ENCODE peak calls at places on chromosomes 11 and 22, in nine cellular contexts. One of them, this sample, is unnamed.

GRCh38 chr11:19519912-19520641 is 192.6 kb upstream of the NAV2 start:
- DNase-seq in colonic mucosa: no peak
- DNase-seq in CD8-positive, alpha-beta T cell: no peak
- DNase-seq in fibroblast of mammary gland: no peak
- DNase-seq in AG10803: no peak
- DNase-seq in Caco-2: no peak
- DNase-seq in upper lobe of right lung: no peak
- DNase-seq in retinal pigment epithelial cell: no peak
- DNase-seq in CD8-positive, alpha-beta memory T cell: no peak
- DNase-seq in this sample: peak; percentile 39

GRCh38 chr11:90134420-90135003 is at the start of gene NAALAD2:
- DNase-seq in colonic mucosa: peak; percentile 22
- DNase-seq in CD8-positive, alpha-beta T cell: no peak
- DNase-seq in fibroblast of mammary gland: peak; percentile 37
- DNase-seq in AG10803: peak; percentile 28
- DNase-seq in Caco-2: peak; percentile 93
- DNase-seq in upper lobe of right lung: peak; percentile 65
- DNase-seq in retinal pigment epithelial cell: peak; percentile 15
- DNase-seq in CD8-positive, alpha-beta memory T cell: no peak
- DNase-seq in this sample: peak; percentile 47

GRCh38 chr22:22888509-22889353 is 1.1 kb downstream of the IGLL5 start:
- DNase-seq in colonic mucosa: no peak
- DNase-seq in CD8-positive, alpha-beta T cell: no peak
- DNase-seq in fibroblast of mammary gland: no peak
- DNase-seq in AG10803: no peak
- DNase-seq in Caco-2: no peak
- DNase-seq in upper lobe of right lung: no peak
- DNase-seq in retinal pigment epithelial cell: no peak
- DNase-seq in CD8-positive, alpha-beta memory T cell: no peak
- DNase-seq in this sample: no peak

GRCh38 chr11:87897921-87898320 is 277.3 kb downstream of the RAB38 start:
- DNase-seq in colonic mucosa: no peak
- DNase-seq in CD8-positive, alpha-beta T cell: no peak
- DNase-seq in fibroblast of mammary gland: no peak
- DNase-seq in AG10803: no peak
- DNase-seq in Caco-2: no peak
- DNase-seq in upper lobe of right lung: no peak
- DNase-seq in retinal pigment epithelial cell: no peak
- DNase-seq in CD8-positive, alpha-beta memory T cell: no peak
- DNase-seq in this sample: no peak

GRCh38 chr11:31060880-31061279 is 308.7 kb downstream of the DCDC1 start:
- DNase-seq in colonic mucosa: no peak
- DNase-seq in CD8-positive, alpha-beta T cell: no peak
- DNase-seq in fibroblast of mammary gland: peak; percentile 4
- DNase-seq in AG10803: peak; percentile 21
- DNase-seq in Caco-2: no peak
- DNase-seq in upper lobe of right lung: no peak
- DNase-seq in retinal pigment epithelial cell: peak; percentile 33
- DNase-seq in CD8-positive, alpha-beta memory T cell: no peak
- DNase-seq in this sample: no peak

GRCh38 chr11:123585721-123586120 is 68.7 kb downstream of the SCN3B start:
- DNase-seq in colonic mucosa: no peak
- DNase-seq in CD8-positive, alpha-beta T cell: no peak
- DNase-seq in fibroblast of mammary gland: no peak
- DNase-seq in AG10803: no peak
- DNase-seq in Caco-2: no peak
- DNase-seq in upper lobe of right lung: no peak
- DNase-seq in retinal pigment epithelial cell: no peak
- DNase-seq in CD8-positive, alpha-beta memory T cell: no peak
- DNase-seq in this sample: no peak

GRCh38 chr11:80103149-80103859 is 662.5 kb upstream of the TENM4 start:
- DNase-seq in colonic mucosa: no peak
- DNase-seq in CD8-positive, alpha-beta T cell: no peak
- DNase-seq in fibroblast of mammary gland: peak; percentile 95
- DNase-seq in AG10803: peak; percentile 94
- DNase-seq in Caco-2: no peak
- DNase-seq in upper lobe of right lung: no peak
- DNase-seq in retinal pigment epithelial cell: no peak
- DNase-seq in CD8-positive, alpha-beta memory T cell: no peak
- DNase-seq in this sample: peak; percentile 77

GRCh38 chr22:43085658-43086606 is 3.3 kb downstream of the TTLL1 start:
- DNase-seq in colonic mucosa: peak; percentile 46
- DNase-seq in CD8-positive, alpha-beta T cell: no peak
- DNase-seq in fibroblast of mammary gland: no peak
- DNase-seq in AG10803: no peak
- DNase-seq in Caco-2: no peak
- DNase-seq in upper lobe of right lung: no peak
- DNase-seq in retinal pigment epithelial cell: no peak
- DNase-seq in CD8-positive, alpha-beta memory T cell: no peak
- DNase-seq in this sample: no peak

GRCh38 chr11:116856423-116856822 is 19.0 kb upstream of the APOA1 start:
- DNase-seq in colonic mucosa: no peak
- DNase-seq in CD8-positive, alpha-beta T cell: no peak
- DNase-seq in fibroblast of mammary gland: no peak
- DNase-seq in AG10803: no peak
- DNase-seq in Caco-2: no peak
- DNase-seq in upper lobe of right lung: no peak
- DNase-seq in retinal pigment epithelial cell: no peak
- DNase-seq in CD8-positive, alpha-beta memory T cell: no peak
- DNase-seq in this sample: no peak

GRCh38 chr11:9459573-9460321 is 1.1 kb upstream of the ZNF143 start:
- DNase-seq in colonic mucosa: peak; percentile 36
- DNase-seq in CD8-positive, alpha-beta T cell: peak; percentile 4
- DNase-seq in fibroblast of mammary gland: peak; percentile 75
- DNase-seq in AG10803: peak; percentile 67
- DNase-seq in Caco-2: no peak
- DNase-seq in upper lobe of right lung: peak; percentile 58
- DNase-seq in retinal pigment epithelial cell: peak; percentile 26
- DNase-seq in CD8-positive, alpha-beta memory T cell: no peak
- DNase-seq in this sample: peak; percentile 76

GRCh38 chr22:46661221-46661851 is 41.1 kb downstream of the GRAMD4 start:
- DNase-seq in colonic mucosa: peak; percentile 62
- DNase-seq in CD8-positive, alpha-beta T cell: no peak
- DNase-seq in fibroblast of mammary gland: peak; percentile 79
- DNase-seq in AG10803: no peak
- DNase-seq in Caco-2: no peak
- DNase-seq in upper lobe of right lung: no peak
- DNase-seq in retinal pigment epithelial cell: no peak
- DNase-seq in CD8-positive, alpha-beta memory T cell: no peak
- DNase-seq in this sample: peak; percentile 45

GRCh38 chr11:85182437-85183109 is 444.6 kb downstream of the DLG2 start:
- DNase-seq in colonic mucosa: no peak
- DNase-seq in CD8-positive, alpha-beta T cell: no peak
- DNase-seq in fibroblast of mammary gland: peak; percentile 45
- DNase-seq in AG10803: peak; percentile 3
- DNase-seq in Caco-2: peak; percentile 61
- DNase-seq in upper lobe of right lung: no peak
- DNase-seq in retinal pigment epithelial cell: peak; percentile 51
- DNase-seq in CD8-positive, alpha-beta memory T cell: no peak
- DNase-seq in this sample: no peak

GRCh38 chr22:27416553-27417427 is 384.8 kb downstream of the MN1 start:
- DNase-seq in colonic mucosa: no peak
- DNase-seq in CD8-positive, alpha-beta T cell: no peak
- DNase-seq in fibroblast of mammary gland: peak; percentile 86
- DNase-seq in AG10803: peak; percentile 94
- DNase-seq in Caco-2: no peak
- DNase-seq in upper lobe of right lung: no peak
- DNase-seq in retinal pigment epithelial cell: no peak
- DNase-seq in CD8-positive, alpha-beta memory T cell: no peak
- DNase-seq in this sample: peak; percentile 39

GRCh38 chr22:48368975-48369525 is 1458.6 kb downstream of the BRD1 start:
- DNase-seq in colonic mucosa: no peak
- DNase-seq in CD8-positive, alpha-beta T cell: no peak
- DNase-seq in fibroblast of mammary gland: no peak
- DNase-seq in AG10803: no peak
- DNase-seq in Caco-2: no peak
- DNase-seq in upper lobe of right lung: no peak
- DNase-seq in retinal pigment epithelial cell: no peak
- DNase-seq in CD8-positive, alpha-beta memory T cell: no peak
- DNase-seq in this sample: no peak

GRCh38 chr22:32852346-32853251 is 51.1 kb downstream of the TIMP3 start:
- DNase-seq in colonic mucosa: peak; percentile 43
- DNase-seq in CD8-positive, alpha-beta T cell: no peak
- DNase-seq in fibroblast of mammary gland: peak; percentile 24
- DNase-seq in AG10803: no peak
- DNase-seq in Caco-2: no peak
- DNase-seq in upper lobe of right lung: no peak
- DNase-seq in retinal pigment epithelial cell: no peak
- DNase-seq in CD8-positive, alpha-beta memory T cell: no peak
- DNase-seq in this sample: peak; percentile 59

GRCh38 chr11:69154938-69155301 is 815 bp upstream of the SMIM38 start:
- DNase-seq in colonic mucosa: no peak
- DNase-seq in CD8-positive, alpha-beta T cell: no peak
- DNase-seq in fibroblast of mammary gland: no peak
- DNase-seq in AG10803: no peak
- DNase-seq in Caco-2: no peak
- DNase-seq in upper lobe of right lung: no peak
- DNase-seq in retinal pigment epithelial cell: no peak
- DNase-seq in CD8-positive, alpha-beta memory T cell: no peak
- DNase-seq in this sample: no peak

GRCh38 chr11:29328961-29329441 is 687.8 kb downstream of the KCNA4 start:
- DNase-seq in colonic mucosa: no peak
- DNase-seq in CD8-positive, alpha-beta T cell: no peak
- DNase-seq in fibroblast of mammary gland: peak; percentile 61
- DNase-seq in AG10803: peak; percentile 77
- DNase-seq in Caco-2: no peak
- DNase-seq in upper lobe of right lung: no peak
- DNase-seq in retinal pigment epithelial cell: peak; percentile 43
- DNase-seq in CD8-positive, alpha-beta memory T cell: no peak
- DNase-seq in this sample: peak; percentile 81

GRCh38 chr11:69086152-69086551 is 37.4 kb downstream of the TPCN2 start:
- DNase-seq in colonic mucosa: no peak
- DNase-seq in CD8-positive, alpha-beta T cell: no peak
- DNase-seq in fibroblast of mammary gland: peak; percentile 57
- DNase-seq in AG10803: no peak
- DNase-seq in Caco-2: no peak
- DNase-seq in upper lobe of right lung: no peak
- DNase-seq in retinal pigment epithelial cell: no peak
- DNase-seq in CD8-positive, alpha-beta memory T cell: no peak
- DNase-seq in this sample: peak; percentile 17

DNA sequence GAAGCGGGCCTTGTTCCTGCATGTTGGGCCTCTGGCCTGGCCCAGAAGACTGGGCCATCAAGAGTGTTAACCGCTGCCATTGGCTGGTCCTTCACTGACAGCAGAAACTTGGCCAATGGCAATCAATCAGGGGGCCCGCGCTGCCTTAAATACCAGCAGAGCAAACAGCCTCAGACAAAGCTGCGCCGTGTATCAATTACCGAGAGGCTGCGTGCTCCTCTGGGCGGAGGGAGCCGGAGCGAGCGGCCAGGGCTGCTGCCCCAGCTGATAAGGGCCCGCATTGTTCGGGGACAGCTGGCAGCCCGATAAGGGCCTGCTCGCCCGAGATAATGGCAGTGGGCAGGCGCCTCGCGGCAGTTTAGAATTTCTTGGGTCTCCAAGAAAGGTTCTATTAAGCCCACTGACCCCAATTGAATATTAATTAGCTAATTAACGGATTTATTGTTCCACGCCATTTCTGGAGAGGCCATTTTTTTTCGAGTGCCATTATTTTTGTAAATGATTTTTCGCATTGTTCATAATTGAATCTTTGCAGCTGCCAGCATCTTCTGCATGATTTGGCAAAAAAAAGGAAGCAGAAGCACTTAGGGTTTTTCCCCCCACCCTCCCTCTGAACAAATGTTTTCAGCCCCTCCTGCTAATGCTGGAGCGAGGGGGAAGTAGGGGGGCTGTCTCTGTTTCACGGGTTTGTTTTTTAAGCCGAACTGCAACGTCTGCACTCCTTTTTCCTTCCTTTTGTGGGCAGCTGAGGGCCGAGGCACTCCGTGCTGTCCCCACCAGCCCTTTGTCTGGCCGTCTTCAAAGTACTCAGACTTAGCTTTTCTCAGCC is 37.6 kb upstream of the RIC3 start:
- DNase-seq in colonic mucosa: peak; percentile 32
- DNase-seq in CD8-positive, alpha-beta T cell: no peak
- DNase-seq in fibroblast of mammary gland: no peak
- DNase-seq in AG10803: no peak
- DNase-seq in Caco-2: no peak
- DNase-seq in upper lobe of right lung: no peak
- DNase-seq in retinal pigment epithelial cell: no peak
- DNase-seq in CD8-positive, alpha-beta memory T cell: no peak
- DNase-seq in this sample: no peak
- H3K4me3 ChIP-seq in colonic mucosa: no peak overlapping the region
- H3K4me3 ChIP-seq in CD8-positive, alpha-beta T cell: no peak overlapping the region
- H3K4me3 ChIP-seq in fibroblast of mammary gland: no peak overlapping the region
- H3K4me3 ChIP-seq in AG10803: no peak overlapping the region
- H3K4me3 ChIP-seq in Caco-2: no peak overlapping the region
- H3K4me3 ChIP-seq in upper lobe of right lung: peak overlapping the region; percentile 8
- H3K4me3 ChIP-seq in retinal pigment epithelial cell: peak overlapping the region; percentile 33
- H3K4me3 ChIP-seq in CD8-positive, alpha-beta memory T cell: no peak overlapping the region
- H3K4me3 ChIP-seq in this sample: no peak overlapping the region

GRCh38 chr11:35138606-35138948 is 394 bp upstream of the CD44 start:
- DNase-seq in colonic mucosa: peak; percentile 56
- DNase-seq in CD8-positive, alpha-beta T cell: no peak
- DNase-seq in fibroblast of mammary gland: peak; percentile 55
- DNase-seq in AG10803: no peak
- DNase-seq in Caco-2: no peak
- DNase-seq in upper lobe of right lung: no peak
- DNase-seq in retinal pigment epithelial cell: no peak
- DNase-seq in CD8-positive, alpha-beta memory T cell: no peak
- DNase-seq in this sample: no peak
- H3K4me3 ChIP-seq in colonic mucosa: peak overlapping the region; percentile 87
- H3K4me3 ChIP-seq in CD8-positive, alpha-beta T cell: peak overlapping the region; percentile 80
- H3K4me3 ChIP-seq in fibroblast of mammary gland: peak overlapping the region; percentile 100
- H3K4me3 ChIP-seq in AG10803: peak overlapping the region; percentile 100
- H3K4me3 ChIP-seq in Caco-2: peak overlapping the region; percentile 79
- H3K4me3 ChIP-seq in upper lobe of right lung: peak overlapping the region; percentile 74
- H3K4me3 ChIP-seq in retinal pigment epithelial cell: peak overlapping the region; percentile 75
- H3K4me3 ChIP-seq in CD8-positive, alpha-beta memory T cell: peak overlapping the region; percentile 82
- H3K4me3 ChIP-seq in this sample: peak overlapping the region; percentile 95

GRCh38 chr11:122159173-122159701 is 43.2 kb upstream of the BLID start:
- DNase-seq in colonic mucosa: no peak
- DNase-seq in CD8-positive, alpha-beta T cell: no peak
- DNase-seq in fibroblast of mammary gland: peak; percentile 82
- DNase-seq in AG10803: peak; percentile 70
- DNase-seq in Caco-2: no peak
- DNase-seq in upper lobe of right lung: no peak
- DNase-seq in retinal pigment epithelial cell: no peak
- DNase-seq in CD8-positive, alpha-beta memory T cell: no peak
- DNase-seq in this sample: peak; percentile 75
- H3K4me3 ChIP-seq in colonic mucosa: no peak overlapping the region
- H3K4me3 ChIP-seq in CD8-positive, alpha-beta T cell: no peak overlapping the region
- H3K4me3 ChIP-seq in fibroblast of mammary gland: peak overlapping the region; percentile 26
- H3K4me3 ChIP-seq in AG10803: peak overlapping the region; percentile 47
- H3K4me3 ChIP-seq in Caco-2: no peak overlapping the region
- H3K4me3 ChIP-seq in upper lobe of right lung: peak overlapping the region; percentile 19
- H3K4me3 ChIP-seq in retinal pigment epithelial cell: peak overlapping the region; percentile 27
- H3K4me3 ChIP-seq in CD8-positive, alpha-beta memory T cell: no peak overlapping the region
- H3K4me3 ChIP-seq in this sample: peak overlapping the region; percentile 45

DNA sequence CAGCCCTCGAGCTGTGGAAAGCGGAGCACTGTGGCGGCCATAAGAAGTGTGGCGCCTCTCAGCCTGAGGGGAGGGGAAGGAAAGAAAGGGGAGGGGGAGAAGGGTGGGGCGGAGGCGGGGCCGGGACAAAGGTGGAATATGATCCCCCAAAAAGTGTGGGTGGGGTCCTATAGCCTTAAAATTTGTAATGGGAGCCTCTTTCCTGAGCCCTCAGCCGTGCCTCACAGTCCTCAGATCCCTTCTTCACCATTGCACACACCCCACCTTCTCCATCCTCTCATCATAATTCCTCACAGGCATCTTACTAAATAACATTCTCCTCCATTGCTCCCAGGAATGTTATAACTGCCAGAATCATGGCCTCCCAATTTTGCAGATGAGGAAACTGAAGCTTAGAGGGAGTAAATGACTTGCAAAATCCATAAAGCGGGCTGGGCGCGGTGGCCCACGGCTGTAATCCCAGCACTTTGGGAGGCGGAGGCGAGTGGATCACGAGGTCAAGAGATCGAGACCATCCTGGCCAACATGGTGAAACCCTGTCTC is 600 bp upstream of the RAB6A start:
- DNase-seq in colonic mucosa: no peak
- DNase-seq in CD8-positive, alpha-beta T cell: no peak
- DNase-seq in fibroblast of mammary gland: no peak
- DNase-seq in AG10803: no peak
- DNase-seq in Caco-2: no peak
- DNase-seq in upper lobe of right lung: no peak
- DNase-seq in retinal pigment epithelial cell: no peak
- DNase-seq in CD8-positive, alpha-beta memory T cell: no peak
- DNase-seq in this sample: no peak
- H3K4me3 ChIP-seq in colonic mucosa: peak overlapping the region; percentile 32
- H3K4me3 ChIP-seq in CD8-positive, alpha-beta T cell: peak overlapping the region; percentile 69
- H3K4me3 ChIP-seq in fibroblast of mammary gland: peak overlapping the region; percentile 40
- H3K4me3 ChIP-seq in AG10803: peak overlapping the region; percentile 52
- H3K4me3 ChIP-seq in Caco-2: peak overlapping the region; percentile 33
- H3K4me3 ChIP-seq in upper lobe of right lung: peak overlapping the region; percentile 98
- H3K4me3 ChIP-seq in retinal pigment epithelial cell: peak overlapping the region; percentile 45
- H3K4me3 ChIP-seq in CD8-positive, alpha-beta memory T cell: peak overlapping the region; percentile 71
- H3K4me3 ChIP-seq in this sample: peak overlapping the region; percentile 50